ENCODE peak calls at places on chromosomes 5 and 9, in seven cellular contexts. F is HCT116, H is HepG2, N is K562, S is SK-N-SH, B is H1, C is GM12878. V is an unnamed sample.

GRCh38 chr9:110650261-110650660 is 18.3 kb upstream of the MUSK start:
- DNase-seq in F (no peak), H (no peak), N (no peak), S (no peak), B (no peak), C (no peak), V (no peak)

GRCh38 chr9:135139366-135139965 is 52.0 kb downstream of the OLFM1 start:
- DNase-seq in F (no peak), H (no peak), N (no peak), S (no peak), B (no peak), C (no peak), V (no peak)

GRCh38 chr9:104635471-104635870 is 17.5 kb upstream of the OR13C9 start:
- DNase-seq in F (no peak), H (no peak), N (no peak), S (no peak), B (no peak), C (no peak), V (no peak)

GRCh38 chr5:124176692-124177091 is 569.7 kb downstream of the ZNF608 start:
- DNase-seq in F (no peak), H (no peak), N (no peak), S (no peak), B (no peak), C (no peak), V (no peak)

GRCh38 chr5:103010120-103010666 is 109.7 kb downstream of the GIN1 start:
- DNase-seq in F (no peak), H (no peak), N (no peak), S (no peak), B (no peak), C (no peak), V (no peak)

GRCh38 chr9:130026583-130027427 is 16.2 kb downstream of the FNBP1 start:
- DNase-seq in F (no peak), H (no peak), N (no peak), S (no peak), B (no peak), C (no peak), V (no peak)

GRCh38 chr9:104868687-104869404 is 59.1 kb downstream of the ABCA1 start:
- DNase-seq in F (no peak), H (no peak), N (peak), S (peak), B (peak), C (no peak), V (peak)

GRCh38 chr5:124480964-124481363 is 265.5 kb downstream of the ZNF608 start:
- DNase-seq in F (no peak), H (no peak), N (no peak), S (no peak), B (no peak), C (no peak), V (no peak)

GRCh38 chr9:116693233-116693731 is 6.2 kb downstream of the TRIM32 start:
- DNase-seq in F (no peak), H (no peak), N (no peak), S (no peak), B (no peak), C (no peak), V (peak)

GRCh38 chr5:88145603-88146467 is 122.8 kb downstream of the TMEM161B start:
- DNase-seq in F (no peak), H (peak), N (peak), S (peak), B (peak), C (no peak), V (peak)

GRCh38 chr5:3218096-3218495 is 377.5 kb upstream of the IRX1 start:
- DNase-seq in F (no peak), H (no peak), N (no peak), S (no peak), B (no peak), C (no peak), V (no peak)

GRCh38 chr5:159409801-159410200 is 79.5 kb upstream of the IL12B start:
- DNase-seq in F (no peak), H (no peak), N (no peak), S (no peak), B (no peak), C (peak), V (no peak)

GRCh38 chr5:93062548-93062947 is 518.5 kb downstream of the NR2F1-AS1 start:
- DNase-seq in F (no peak), H (no peak), N (no peak), S (no peak), B (no peak), C (no peak), V (peak)

GRCh38 chr9:116055536-116055935 is 98.1 kb upstream of the PAPPA start:
- DNase-seq in F (no peak), H (no peak), N (no peak), S (no peak), B (no peak), C (no peak), V (no peak)

GRCh38 chr5:66840527-66841013 is 244.4 kb downstream of the MAST4 start:
- DNase-seq in F (no peak), H (peak), N (no peak), S (no peak), B (no peak), C (peak), V (no peak)

GRCh38 chr5:64532212-64532611 is 26.4 kb downstream of the RGS7BP start:
- DNase-seq in F (no peak), H (no peak), N (no peak), S (no peak), B (no peak), C (no peak), V (no peak)

GRCh38 chr5:134345996-134346395 is 21.0 kb downstream of the CDKL3 start:
- DNase-seq in F (no peak), H (no peak), N (no peak), S (no peak), B (no peak), C (no peak), V (peak)

GRCh38 chr5:68529581-68529980 is 314.0 kb downstream of the PIK3R1 start:
- DNase-seq in F (no peak), H (no peak), N (no peak), S (no peak), B (no peak), C (no peak), V (no peak)

GRCh38 chr9:36959681-36960574 is 74.1 kb downstream of the PAX5 start:
- DNase-seq in F (no peak), H (no peak), N (no peak), S (no peak), B (no peak), C (no peak), V (no peak)

GRCh38 chr5:98308960-98309359 is 464.5 kb upstream of the RGMB start:
- DNase-seq in F (peak), H (no peak), N (no peak), S (no peak), B (no peak), C (no peak), V (no peak)

GRCh38 chr5:14155075-14155474 is 11.9 kb downstream of the TRIO start:
- DNase-seq in F (no peak), H (no peak), N (no peak), S (no peak), B (no peak), C (no peak), V (no peak)

GRCh38 chr5:136424835-136425694 is 59.7 kb upstream of the TRPC7 start:
- DNase-seq in F (peak), H (peak), N (peak), S (peak), B (peak), C (no peak), V (peak)

GRCh38 chr5:180670586-180671359 is 21.4 kb upstream of the FLT4 start:
- DNase-seq in F (peak), H (peak), N (peak), S (peak), B (peak), C (peak), V (peak)

GRCh38 chr5:78907255-78907886 is 77.7 kb downstream of the ARSB start:
- DNase-seq in F (no peak), H (no peak), N (peak), S (no peak), B (no peak), C (peak), V (no peak)

GRCh38 chr9:77469515-77470197 is 178.5 kb downstream of the GNA14 start:
- DNase-seq in F (no peak), H (no peak), N (no peak), S (no peak), B (no peak), C (no peak), V (no peak)

GRCh38 chr9:132410642-132411041 is 631 bp downstream of the CFAP77 start:
- DNase-seq in F (no peak), H (no peak), N (no peak), S (peak), B (no peak), C (no peak), V (no peak)

GRCh38 chr9:136576269-136576626 is 30.4 kb upstream of the NOTCH1 start:
- DNase-seq in F (no peak), H (no peak), N (no peak), S (no peak), B (no peak), C (no peak), V (no peak)

GRCh38 chr9:128097156-128098016 is 29.4 kb downstream of the SLC25A25 start:
- DNase-seq in F (no peak), H (no peak), N (no peak), S (no peak), B (no peak), C (no peak), V (no peak)

GRCh38 chr5:105462377-105462776 is 1899.8 kb upstream of the NUDT12 start:
- DNase-seq in F (no peak), H (no peak), N (no peak), S (no peak), B (no peak), C (no peak), V (no peak)

GRCh38 chr5:109324941-109325340 is 84.8 kb downstream of the PJA2 start:
- DNase-seq in F (no peak), H (no peak), N (no peak), S (no peak), B (no peak), C (no peak), V (no peak)

GRCh38 chr5:1448511-1449011 is 3.3 kb upstream of the SLC6A3 start:
- DNase-seq in F (no peak), H (no peak), N (no peak), S (no peak), B (peak), C (no peak), V (no peak)

GRCh38 chr5:122726990-122727616 is 47.8 kb upstream of the SNX2 start:
- DNase-seq in F (peak), H (no peak), N (no peak), S (no peak), B (no peak), C (peak), V (no peak)

GRCh38 chr9:98732801-98733200 is 24.1 kb upstream of the GABBR2 start:
- DNase-seq in F (no peak), H (no peak), N (no peak), S (no peak), B (no peak), C (no peak), V (no peak)

DNA sequence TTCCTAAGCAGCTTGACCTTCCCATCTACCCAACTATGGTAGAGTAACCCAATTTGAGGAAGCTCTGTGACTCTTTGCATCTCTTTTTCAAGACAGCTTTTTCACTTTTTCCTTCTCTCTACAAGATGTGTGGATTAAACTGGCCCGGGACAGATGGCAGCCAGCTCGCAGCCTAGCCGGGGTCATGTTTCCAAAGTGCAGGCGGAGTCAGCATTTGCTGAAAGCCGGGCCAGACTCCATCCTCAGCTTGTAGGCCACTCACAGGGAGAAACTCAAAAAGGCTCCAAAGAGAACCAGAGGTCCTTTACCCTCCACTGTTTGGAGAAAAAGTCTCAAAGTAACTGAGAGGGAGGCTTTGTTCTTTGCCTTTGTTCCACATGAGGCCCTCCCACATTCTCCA is 286.8 kb upstream of the PANK3 start:
- DNase-seq in F (no peak), H (no peak), N (no peak), S (no peak), B (peak), C (no peak), V (no peak)
- TF ChIP-seq JUND in F (no peak), H (no peak), N (no peak), S (no peak), B (no peak), C (no peak), V (no peak)

GRCh38 chr9:75855509-75855908 is 35.0 kb upstream of the PCSK5 start:
- DNase-seq in F (peak), H (peak), N (peak), S (no peak), B (no peak), C (no peak), V (no peak)
- TF ChIP-seq JUND in F (no peak), H (no peak), N (no peak), S (no peak), B (no peak), C (no peak), V (no peak)

GRCh38 chr5:157187046-157187754 is 6.6 kb downstream of the ITK start:
- DNase-seq in F (no peak), H (no peak), N (no peak), S (no peak), B (no peak), C (no peak), V (no peak)

GRCh38 chr5:157186309-157187045 is 5.8 kb downstream of the ITK start:
- DNase-seq in F (no peak), H (no peak), N (no peak), S (no peak), B (no peak), C (no peak), V (no peak)

GRCh38 chr5:157180374-157181264 is at the start of gene ITK:
- DNase-seq in F (no peak), H (no peak), N (no peak), S (no peak), B (no peak), C (no peak), V (no peak)

GRCh38 chr5:157182143-157182757 is 1.6 kb downstream of the ITK start:
- DNase-seq in F (no peak), H (no peak), N (no peak), S (no peak), B (no peak), C (no peak), V (no peak)

DNA sequence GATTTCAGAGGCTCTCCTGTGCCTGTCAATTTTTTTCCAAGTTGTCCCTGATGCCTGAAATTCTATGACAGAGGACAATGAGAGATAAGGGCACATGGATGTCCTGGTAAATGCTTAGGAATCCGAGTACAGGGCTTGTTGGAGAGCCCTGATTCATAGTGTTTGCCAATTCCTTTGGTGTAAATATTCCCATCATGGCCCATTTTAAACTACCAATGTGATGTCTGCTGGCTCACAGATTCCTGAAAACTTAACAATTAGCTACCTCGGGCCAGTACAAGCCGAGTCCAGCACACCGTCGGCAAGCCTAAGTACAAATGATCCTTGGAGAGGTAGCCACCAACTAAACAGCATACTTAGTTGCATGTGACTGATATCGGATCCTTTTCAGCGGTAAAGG is 3.5 kb downstream of the ITK start:
- DNase-seq in F (no peak), H (no peak), N (no peak), S (no peak), B (no peak), C (no peak), V (no peak)
- TF ChIP-seq JUND in F (no peak), H (no peak), N (no peak), S (no peak), B (no peak), C (no peak), V (no peak)

GRCh38 chr5:178605788-178606187 is 15.6 kb upstream of the COL23A1 start:
- DNase-seq in F (no peak), H (no peak), N (no peak), S (no peak), B (no peak), C (no peak), V (no peak)

GRCh38 chr5:178606269-178606668 is 16.1 kb upstream of the COL23A1 start:
- DNase-seq in F (no peak), H (no peak), N (no peak), S (no peak), B (no peak), C (no peak), V (no peak)

DNA sequence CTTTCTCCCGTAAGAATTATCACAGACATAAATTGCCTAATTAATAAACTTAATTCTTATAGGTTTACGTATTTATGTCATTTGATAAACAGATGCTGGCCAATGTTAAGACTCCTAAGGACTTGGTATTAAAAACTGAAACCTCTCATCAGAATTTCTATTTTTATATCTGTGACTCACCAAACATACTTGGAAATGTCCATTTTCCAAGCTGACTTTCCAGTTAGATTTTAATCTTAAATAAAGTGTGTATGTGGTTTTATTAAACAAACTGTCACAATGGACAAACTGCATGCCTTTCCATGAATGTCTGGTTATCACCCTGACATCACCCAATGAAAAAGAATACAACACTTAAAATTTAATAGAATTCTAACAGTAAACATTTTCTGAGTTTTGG is 12.6 kb upstream of the COL23A1 start:
- DNase-seq in F (no peak), H (no peak), N (no peak), S (no peak), B (no peak), C (no peak), V (no peak)
- TF ChIP-seq JUND in F (no peak), H (no peak), N (no peak), S (peak), B (no peak), C (no peak), V (no peak)

GRCh38 chr5:163976691-163977090 is 471.3 kb downstream of the MAT2B start:
- DNase-seq in F (no peak), H (no peak), N (no peak), S (no peak), B (no peak), C (no peak), V (no peak)
- TF ChIP-seq JUND in F (no peak), H (no peak), N (no peak), S (no peak), B (no peak), C (no peak), V (no peak)